ENCODE peak calls at places on chromosomes 13 and 19, in eight cellular contexts. U, P, F, S, L, M, C and K are unnamed samples.

GRCh38 chr13:110312669-110313031 is 5.6 kb downstream of the COL4A2 start:
- DNase-seq in U (peak), P (no peak), F (no peak), S (no peak), L (peak), M (no peak), C (peak), K (no peak)

GRCh38 chr19:30997222-30997621 is 352.0 kb downstream of the TSHZ3 start:
- DNase-seq in U (no peak), P (no peak), F (no peak), S (no peak), L (no peak), M (no peak), C (no peak), K (no peak)

GRCh38 chr19:48454150-48454730 is 1.1 kb upstream of the KCNJ14 start:
- DNase-seq in U (no peak), P (no peak), F (no peak), S (no peak), L (no peak), M (no peak), C (no peak), K (peak)

GRCh38 chr19:39599116-39599515 is 3.2 kb upstream of the LGALS13 start:
- DNase-seq in U (peak), P (no peak), F (peak), S (no peak), L (peak), M (peak), C (no peak), K (no peak)

GRCh38 chr19:6276447-6276846 is 3.3 kb downstream of the MLLT1 start:
- DNase-seq in U (no peak), P (no peak), F (no peak), S (peak), L (no peak), M (no peak), C (peak), K (no peak)

GRCh38 chr13:50075619-50076097 is 60.4 kb downstream of the KCNRG start:
- DNase-seq in U (no peak), P (no peak), F (no peak), S (no peak), L (no peak), M (no peak), C (no peak), K (no peak)

GRCh38 chr13:113862191-113862765 is 1.6 kb downstream of the GAS6 start:
- DNase-seq in U (no peak), P (no peak), F (no peak), S (no peak), L (peak), M (peak), C (no peak), K (no peak)

GRCh38 chr19:5078666-5079409 is 109.9 kb downstream of the KDM4B start:
- DNase-seq in U (no peak), P (no peak), F (no peak), S (no peak), L (no peak), M (no peak), C (no peak), K (no peak)

GRCh38 chr13:52891685-52892084 is 43.2 kb upstream of the PCDH8 start:
- DNase-seq in U (no peak), P (no peak), F (no peak), S (no peak), L (no peak), M (no peak), C (no peak), K (no peak)

GRCh38 chr19:16203256-16204004 is 5.7 kb downstream of the AP1M1 start:
- DNase-seq in U (no peak), P (no peak), F (no peak), S (peak), L (no peak), M (no peak), C (no peak), K (no peak)

GRCh38 chr19:5032101-5032967 is 63.4 kb downstream of the KDM4B start:
- DNase-seq in U (no peak), P (no peak), F (no peak), S (no peak), L (peak), M (no peak), C (no peak), K (no peak)

GRCh38 chr13:27919934-27920676 is at the start of gene PDX1:
- DNase-seq in U (no peak), P (no peak), F (no peak), S (no peak), L (no peak), M (peak), C (no peak), K (no peak)

GRCh38 chr19:10699650-10700335 is 1.4 kb upstream of the QTRT1 start:
- DNase-seq in U (peak), P (peak), F (peak), S (peak), L (peak), M (peak), C (no peak), K (no peak)

GRCh38 chr19:39196860-39197562 is at the start of gene NCCRP1:
- DNase-seq in U (peak), P (no peak), F (no peak), S (no peak), L (no peak), M (peak), C (no peak), K (no peak)

GRCh38 chr13:48775804-48776203 is 122.1 kb downstream of the CYSLTR2 start:
- DNase-seq in U (no peak), P (no peak), F (no peak), S (no peak), L (peak), M (no peak), C (peak), K (no peak)

GRCh38 chr19:38409631-38410133 is 6.8 kb downstream of the FAM98C start:
- DNase-seq in U (no peak), P (no peak), F (no peak), S (no peak), L (no peak), M (no peak), C (no peak), K (no peak)

GRCh38 chr13:28204690-28205443 is 66.5 kb downstream of the PAN3 start:
- DNase-seq in U (no peak), P (no peak), F (no peak), S (no peak), L (no peak), M (no peak), C (no peak), K (no peak)

GRCh38 chr13:76764429-76764828 is 121.8 kb downstream of the KCTD12 start:
- DNase-seq in U (no peak), P (no peak), F (no peak), S (peak), L (peak), M (no peak), C (no peak), K (no peak)

GRCh38 chr13:44277459-44277858 is 96.2 kb upstream of the SERP2 start:
- DNase-seq in U (no peak), P (no peak), F (no peak), S (no peak), L (no peak), M (no peak), C (no peak), K (no peak)

GRCh38 chr19:903266-903797 is 9.7 kb downstream of the R3HDM4 start:
- DNase-seq in U (no peak), P (no peak), F (no peak), S (no peak), L (no peak), M (no peak), C (no peak), K (no peak)

GRCh38 chr13:34340534-34340933 is 522.6 kb downstream of the RFC3 start:
- DNase-seq in U (peak), P (no peak), F (no peak), S (no peak), L (peak), M (no peak), C (no peak), K (no peak)

GRCh38 chr19:17542042-17542441 is 13.4 kb upstream of the COLGALT1 start:
- DNase-seq in U (no peak), P (no peak), F (no peak), S (no peak), L (no peak), M (no peak), C (no peak), K (no peak)

GRCh38 chr19:3398114-3398899 is 31.9 kb downstream of the NFIC start:
- DNase-seq in U (no peak), P (no peak), F (no peak), S (peak), L (no peak), M (no peak), C (no peak), K (peak)

GRCh38 chr13:49443327-49443688 is 556 bp downstream of the CAB39L start:
- DNase-seq in U (no peak), P (no peak), F (no peak), S (no peak), L (peak), M (no peak), C (peak), K (no peak)

GRCh38 chr19:10270616-10271394 is at the start of gene ICAM1:
- DNase-seq in U (peak), P (no peak), F (no peak), S (peak), L (peak), M (peak), C (no peak), K (peak)